ENCODE peak calls at places on chromosomes 11 and 22, in seven cellular contexts. H, X, Z, P, V, L and I are unnamed samples.

GRCh38 chr11:3163241-3163981 is 1.7 kb downstream of the OSBPL5 start:
- DNase-seq in V (peak), P (no peak), L (no peak), X (peak), H (no peak), Z (no peak), I (no peak)

GRCh38 chr11:129066229-129066628 is 123.6 kb upstream of the TP53AIP1 start:
- DNase-seq in H (no peak), L (no peak), Z (no peak), V (no peak), X (no peak), P (no peak), I (no peak)

GRCh38 chr11:60867871-60868681 is 734 bp downstream of the ZP1 start:
- DNase-seq in P (no peak), L (no peak), Z (no peak), V (no peak), X (no peak), H (no peak), I (no peak)

GRCh38 chr11:7637447-7638157 is 35.7 kb downstream of the CYB5R2 start:
- DNase-seq in Z (no peak), V (peak), L (no peak), H (no peak), X (peak), P (peak), I (peak)

GRCh38 chr11:75313457-75314272 is 37.8 kb downstream of the ARRB1 start:
- DNase-seq in L (peak), H (no peak), V (peak), P (peak), Z (no peak), X (peak), I (peak)

GRCh38 chr11:14258177-14258935 is 100.6 kb downstream of the RRAS2 start:
- DNase-seq in V (peak), P (peak), Z (no peak), H (peak), L (no peak), X (peak), I (peak)

GRCh38 chr11:100329352-100329751 is 357.7 kb upstream of the ARHGAP42 start:
- DNase-seq in V (no peak), H (no peak), P (no peak), Z (no peak), L (no peak), X (no peak), I (no peak)

GRCh38 chr11:113474362-113475159 is 637 bp downstream of the DRD2 start:
- DNase-seq in P (peak), Z (peak), V (peak), H (peak), L (peak), X (peak), I (peak)

GRCh38 chr11:116499396-116500001 is 273.3 kb downstream of the BUD13 start:
- DNase-seq in H (peak), P (peak), V (peak), Z (peak), X (peak), L (peak), I (peak)

GRCh38 chr11:68950268-68950667 is 30.5 kb downstream of the MRGPRD start:
- DNase-seq in H (peak), V (peak), X (peak), P (no peak), Z (peak), L (peak), I (peak)

GRCh38 chr11:117417856-117418255 is 90.2 kb downstream of the CEP164 start:
- DNase-seq in V (no peak), Z (no peak), L (no peak), P (no peak), X (no peak), H (no peak), I (no peak)

GRCh38 chr11:115190196-115190595 is 314.0 kb downstream of the CADM1 start:
- DNase-seq in V (no peak), L (no peak), P (no peak), X (no peak), Z (no peak), H (no peak), I (no peak)

GRCh38 chr11:952406-953385 is 27.0 kb downstream of the AP2A2 start:
- DNase-seq in X (peak), P (peak), H (peak), L (no peak), V (peak), Z (no peak), I (no peak)

GRCh38 chr11:133835258-133836075 is 9.8 kb downstream of the SPATA19 start:
- DNase-seq in X (peak), H (peak), P (peak), L (no peak), V (peak), Z (peak), I (peak)

GRCh38 chr11:9144828-9145227 is 53.4 kb upstream of the SCUBE2 start:
- DNase-seq in Z (no peak), X (no peak), H (no peak), P (peak), V (no peak), L (no peak), I (peak)

GRCh38 chr11:134558258-134558835 is 146.3 kb upstream of the B3GAT1 start:
- DNase-seq in V (no peak), L (no peak), P (no peak), H (no peak), Z (no peak), X (no peak), I (no peak)

GRCh38 chr11:108370990-108371389 is 96.3 kb downstream of the C11orf65 start:
- DNase-seq in X (no peak), Z (no peak), L (no peak), P (no peak), V (no peak), H (no peak), I (peak)

GRCh38 chr11:120601566-120601965 is 90.0 kb downstream of the GRIK4 start:
- DNase-seq in P (peak), X (no peak), H (no peak), V (peak), Z (no peak), L (no peak), I (peak)

GRCh38 chr11:125242141-125242780 is 77.7 kb downstream of the PKNOX2 start:
- DNase-seq in L (no peak), P (no peak), V (no peak), H (no peak), Z (no peak), X (no peak), I (no peak)

GRCh38 chr22:33860386-33860785 is 59.9 kb downstream of the LARGE1 start:
- DNase-seq in V (no peak), P (no peak), L (no peak), X (no peak), H (no peak), Z (no peak), I (no peak)

GRCh38 chr11:117794772-117795629 is 2.0 kb downstream of the DSCAML1 start:
- DNase-seq in P (no peak), L (no peak), X (peak), H (no peak), V (no peak), Z (no peak), I (no peak)

GRCh38 chr11:61754534-61755482 is 2.4 kb downstream of the MYRF start:
- DNase-seq in P (peak), H (no peak), Z (no peak), V (no peak), X (peak), L (peak), I (no peak)

GRCh38 chr22:43325176-43325575 is 18.0 kb downstream of the SCUBE1 start:
- DNase-seq in P (no peak), Z (no peak), X (no peak), L (no peak), H (no peak), V (no peak), I (no peak)

GRCh38 chr22:43319661-43320486 is 23.3 kb downstream of the SCUBE1 start:
- DNase-seq in L (no peak), H (no peak), X (no peak), Z (no peak), P (peak), V (no peak), I (no peak)

GRCh38 chr22:43326342-43326825 is 16.8 kb downstream of the SCUBE1 start:
- DNase-seq in P (no peak), Z (peak), L (peak), H (no peak), V (no peak), X (no peak), I (no peak)

GRCh38 chr22:43317252-43317651 is 25.9 kb downstream of the SCUBE1 start:
- DNase-seq in V (no peak), Z (no peak), H (no peak), X (peak), P (no peak), L (no peak), I (no peak)

DNA sequence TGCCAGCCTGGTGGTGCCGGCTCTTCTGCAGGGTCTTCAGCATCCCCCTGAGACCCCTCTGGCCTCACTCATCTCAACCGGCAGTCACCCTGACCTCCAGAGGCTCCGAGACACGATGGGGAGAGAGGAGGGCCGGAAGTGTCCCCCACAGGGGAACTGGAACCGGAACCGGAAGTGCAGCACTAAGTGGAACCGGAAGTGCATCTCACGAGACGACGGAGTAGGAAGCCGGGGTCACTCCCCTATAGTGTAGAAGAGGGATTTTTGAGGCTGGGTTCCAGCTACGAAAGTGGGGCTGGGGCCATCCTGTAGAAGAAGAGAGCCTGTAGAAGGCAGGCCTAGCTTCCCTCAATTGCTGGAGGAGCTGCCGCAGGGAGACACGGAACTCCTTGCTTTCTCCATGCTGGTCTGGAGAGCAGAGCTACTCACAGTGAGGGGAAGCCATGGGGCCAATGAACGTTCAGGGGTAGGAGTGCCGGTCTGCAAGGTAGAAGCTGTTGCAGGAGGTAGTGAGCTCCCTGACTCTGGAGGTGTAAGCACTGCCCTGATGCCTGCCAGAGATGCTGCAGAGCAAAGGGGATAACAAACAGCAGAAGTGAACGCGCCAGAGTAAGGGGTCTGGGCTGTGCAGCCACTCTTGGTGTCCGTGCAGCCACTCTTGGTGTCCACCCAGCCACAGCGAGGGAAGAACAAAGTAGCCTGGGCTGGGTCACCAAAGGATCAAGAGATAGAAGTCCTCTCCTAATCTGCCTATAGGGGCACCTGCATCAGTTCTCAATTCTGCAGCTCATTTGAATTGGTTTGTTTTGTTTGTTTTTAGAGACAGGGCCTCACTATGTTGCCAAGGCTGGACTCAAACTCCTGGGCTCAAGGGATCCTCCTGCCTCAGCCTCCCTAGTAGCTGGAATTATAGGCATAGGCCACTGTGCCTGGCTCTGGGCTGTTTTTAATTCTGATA is 21.9 kb downstream of the SCUBE1 start:
- DNase-seq in V (no peak), Z (no peak), H (no peak), X (no peak), P (no peak), L (peak), I (no peak)
- H3K4me2 ChIP-seq in V (no peak), Z (no peak), H (no peak), X (no peak), P (no peak), L (peak), I (no peak)

GRCh38 chr11:36719708-36720107 is 121.7 kb upstream of the RAG2 start:
- DNase-seq in X (peak), L (no peak), V (no peak), Z (no peak), P (no peak), H (no peak), I (no peak)
- H3K4me2 ChIP-seq in X (no peak), L (no peak), V (no peak), Z (no peak), P (no peak), H (no peak), I (no peak)

GRCh38 chr11:17760102-17761029 is 25.8 kb downstream of the KCNC1 start:
- DNase-seq in L (peak), H (peak), V (peak), Z (peak), X (peak), P (peak), I (peak)
- H3K4me2 ChIP-seq in L (no peak), H (no peak), V (no peak), Z (no peak), X (no peak), P (no peak), I (peak)

GRCh38 chr11:122746611-122747305 is 91.2 kb downstream of the UBASH3B start:
- DNase-seq in Z (no peak), H (no peak), X (no peak), L (no peak), P (no peak), V (no peak), I (no peak)
- H3K4me2 ChIP-seq in Z (no peak), H (no peak), X (no peak), L (no peak), P (no peak), V (no peak), I (no peak)